ENCODE peak calls at places on chromosome 1, in eight cellular contexts. M, Y, F, Q, P, K, A and O are unnamed samples. For H3K36me3, the result is how much of the 10 kb centered on the place peaks cover.

GRCh38 chr1:30376054-30376453 is 347.3 kb downstream of the MATN1 start:
- DNase-seq in Y (no peak), K (no peak), F (no peak), A (no peak), M (peak), P (no peak), Q (no peak), O (no peak)

GRCh38 chr1:201028473-201028889 is 5.0 kb upstream of the KIF21B start:
- DNase-seq in A (no peak), P (no peak), M (no peak), Y (peak), Q (no peak), F (no peak), K (no peak), O (no peak)

GRCh38 chr1:165353731-165354671 is 2.5 kb downstream of the LMX1A start:
- DNase-seq in K (no peak), A (no peak), Q (no peak), P (no peak), Y (no peak), F (no peak), M (no peak), O (peak)

GRCh38 chr1:247857069-247857985 is at the start of gene TRIM58:
- DNase-seq in P (no peak), A (no peak), M (no peak), K (no peak), Q (no peak), Y (no peak), F (peak), O (no peak)

GRCh38 chr1:91851130-91852010 is 34.6 kb downstream of the TGFBR3 start:
- DNase-seq in M (no peak), Q (no peak), A (peak), Y (peak), F (peak), P (peak), K (peak), O (peak)

GRCh38 chr1:232876506-232877360 is 71.5 kb downstream of the MAP10 start:
- DNase-seq in K (no peak), Q (no peak), M (no peak), Y (no peak), F (no peak), A (no peak), P (no peak), O (peak)

GRCh38 chr1:231421616-231421970 is 494 bp downstream of the EGLN1 start:
- DNase-seq in Q (no peak), A (no peak), K (peak), M (no peak), F (no peak), P (peak), Y (peak), O (no peak)

GRCh38 chr1:234987415-234988159 is 141.1 kb downstream of the TOMM20 start:
- DNase-seq in F (peak), P (peak), Y (peak), M (no peak), A (peak), K (peak), Q (no peak), O (peak)

GRCh38 chr1:178037510-178038253 is 56.2 kb upstream of the RASAL2 start:
- DNase-seq in P (peak), Y (peak), K (peak), F (peak), A (peak), Q (peak), M (no peak), O (no peak)

GRCh38 chr1:189804352-189804751 is 673.3 kb downstream of the BRINP3 start:
- DNase-seq in A (no peak), Y (no peak), M (no peak), Q (no peak), K (no peak), F (no peak), P (no peak), O (no peak)

GRCh38 chr1:115833806-115834205 is 7.1 kb downstream of the NHLH2 start:
- DNase-seq in Q (no peak), Y (no peak), F (no peak), P (no peak), K (no peak), A (no peak), M (no peak), O (no peak)

GRCh38 chr1:8712413-8713229 is 104.8 kb downstream of the RERE start:
- DNase-seq in Q (no peak), Y (no peak), K (no peak), M (no peak), A (no peak), F (no peak), P (peak), O (no peak)

GRCh38 chr1:183543619-183544204 is 46.5 kb downstream of the NCF2 start:
- DNase-seq in M (no peak), Q (peak), A (no peak), P (peak), Y (peak), F (no peak), K (no peak), O (no peak)

GRCh38 chr1:119372493-119373086 is 4.0 kb downstream of the HAO2 start:
- DNase-seq in F (no peak), Q (peak), P (no peak), K (no peak), A (no peak), Y (peak), M (no peak), O (no peak)

GRCh38 chr1:167924102-167924501 is 10.2 kb upstream of the ADCY10 start:
- DNase-seq in Y (no peak), K (no peak), Q (no peak), F (no peak), P (no peak), A (no peak), M (no peak), O (no peak)

GRCh38 chr1:245688536-245689453 is 534.0 kb downstream of the KIF26B start:
- DNase-seq in K (no peak), P (no peak), F (no peak), Y (no peak), Q (no peak), A (no peak), M (no peak), O (no peak)

GRCh38 chr1:26697978-26698849 is 2.4 kb downstream of the ARID1A start:
- DNase-seq in A (peak), F (peak), M (no peak), P (peak), Q (peak), Y (peak), K (peak), O (no peak)

GRCh38 chr1:232012773-232013386 is 386.3 kb downstream of the DISC1 start:
- DNase-seq in Y (peak), K (peak), A (peak), F (no peak), M (no peak), P (peak), Q (no peak), O (no peak)

GRCh38 chr1:83512371-83513004 is 486.4 kb downstream of the TTLL7 start:
- DNase-seq in F (no peak), K (no peak), Y (no peak), M (no peak), Q (no peak), P (no peak), A (no peak), O (no peak)

GRCh38 chr1:60589046-60589748 is 493.2 kb upstream of the NFIA start:
- DNase-seq in A (no peak), M (no peak), P (no peak), Y (no peak), Q (no peak), F (no peak), K (no peak), O (no peak)

GRCh38 chr1:171355727-171356126 is 41.7 kb downstream of the FMO4 start:
- DNase-seq in P (no peak), M (no peak), A (no peak), Y (no peak), F (no peak), Q (no peak), K (no peak), O (no peak)

GRCh38 chr1:230713915-230714764 is at the start of gene AGT:
- DNase-seq in A (peak), M (no peak), K (peak), F (peak), Y (peak), P (peak), Q (no peak), O (no peak)

GRCh38 chr1:55078470-55078869 is 39.1 kb downstream of the PCSK9 start:
- DNase-seq in K (no peak), Q (no peak), P (no peak), Y (no peak), F (no peak), A (no peak), M (no peak), O (no peak)

GRCh38 chr1:229886636-229887035 is 180.4 kb upstream of the GALNT2 start:
- DNase-seq in K (no peak), Y (no peak), P (no peak), A (no peak), F (no peak), Q (no peak), M (peak), O (peak)

GRCh38 chr1:211695135-211695816 is 19.9 kb upstream of the NEK2 start:
- DNase-seq in Q (no peak), M (no peak), Y (no peak), F (no peak), P (no peak), A (no peak), K (no peak), O (no peak)

GRCh38 chr1:211697356-211697755 is 21.9 kb upstream of the NEK2 start:
- DNase-seq in Q (no peak), F (no peak), K (no peak), P (no peak), M (no peak), Y (no peak), A (no peak), O (no peak)

GRCh38 chr1:211701733-211702132 is 26.3 kb upstream of the NEK2 start:
- DNase-seq in Y (no peak), M (no peak), K (no peak), Q (no peak), P (no peak), A (no peak), F (no peak), O (no peak)

GRCh38 chr1:211699059-211699458 is 23.6 kb upstream of the NEK2 start:
- DNase-seq in A (no peak), M (no peak), Y (no peak), F (no peak), P (no peak), Q (no peak), K (no peak), O (no peak)

DNA sequence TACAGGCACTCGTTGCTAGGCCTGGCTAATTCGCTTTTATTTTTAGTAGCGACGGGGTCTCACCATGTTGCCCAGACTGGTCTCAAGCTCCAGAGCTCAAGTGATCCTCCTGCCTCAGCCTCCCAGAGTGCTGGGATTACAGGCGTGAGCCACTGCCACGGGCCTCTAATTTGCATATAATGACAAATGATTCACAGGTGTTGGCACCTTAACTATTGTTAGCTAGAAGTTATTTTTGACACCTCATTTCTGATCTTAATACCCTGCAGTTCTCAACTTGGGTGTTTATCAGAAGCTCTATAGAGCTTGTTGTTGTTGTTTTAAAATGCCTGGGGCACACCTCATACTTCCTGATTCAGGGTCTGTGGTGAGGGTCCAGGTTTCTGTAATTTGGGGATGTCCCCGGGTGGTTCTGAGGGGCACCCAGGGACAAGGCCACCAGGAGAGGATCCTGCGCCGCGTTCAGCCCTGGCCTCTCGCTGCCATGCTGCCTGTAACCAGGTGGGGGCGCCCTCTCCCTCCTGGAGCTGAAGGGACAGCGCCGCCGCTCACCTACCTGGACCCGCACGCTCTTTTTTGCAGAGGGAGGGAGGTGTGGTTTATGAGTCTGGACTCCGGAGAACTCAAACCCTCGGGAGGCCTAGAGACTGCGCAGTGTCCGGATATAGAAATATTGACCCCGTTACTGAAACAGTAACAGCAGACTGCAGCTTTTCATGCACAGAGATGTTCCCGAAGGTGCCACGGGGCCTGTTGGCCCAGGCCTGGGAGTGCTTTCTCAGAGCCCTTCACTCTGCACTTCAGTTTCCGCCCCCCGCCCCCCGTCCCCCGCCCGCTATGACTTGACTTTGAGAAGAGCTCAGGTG is 23.0 kb upstream of the NEK2 start:
- DNase-seq in P (peak), F (peak), M (peak), K (peak), A (peak), Q (peak), Y (peak), O (no peak)
- H3K4me3 ChIP-seq in P (no peak), F (peak), M (no peak), K (no peak), A (peak), Q (peak), Y (no peak), O (peak)

GRCh38 chr1:17018849-17019248 is 7.1 kb upstream of the ATP13A2 start:
- DNase-seq in M (no peak), Q (no peak), P (no peak), Y (no peak), K (no peak), F (no peak), A (no peak), O (no peak)
- H3K36me3 ChIP-seq in M (under half), Q (under half), P (under half), Y (under half), K (under half), F (half or more), A (under half), O (half or more)

GRCh38 chr1:202858789-202859414 is 30.0 kb downstream of the RABIF start:
- DNase-seq in Q (no peak), A (no peak), K (peak), Y (no peak), M (peak), P (no peak), F (no peak), O (no peak)

GRCh38 chr1:202858306-202858705 is 30.6 kb downstream of the RABIF start:
- DNase-seq in A (no peak), P (peak), Q (no peak), F (peak), M (peak), K (peak), Y (peak), O (no peak)

GRCh38 chr1:202860744-202861419 is 28.1 kb downstream of the RABIF start:
- DNase-seq in M (no peak), P (peak), Q (peak), A (peak), K (peak), F (no peak), Y (peak), O (no peak)

GRCh38 chr1:202862672-202863560 is 26.0 kb downstream of the RABIF start:
- DNase-seq in A (no peak), F (no peak), Q (no peak), P (no peak), Y (no peak), K (no peak), M (no peak), O (no peak)

GRCh38 chr1:202861420-202862121 is 27.4 kb downstream of the RABIF start:
- DNase-seq in F (peak), Y (peak), P (peak), K (peak), M (peak), A (peak), Q (peak), O (peak)
- TF ChIP-seq POLR2A in F (no peak), Y (no peak), P (no peak), K (peak), M (peak), A (no peak), Q (peak), O (no peak)

GRCh38 chr1:153542956-153543737 is 2.4 kb upstream of the S100A5 start:
- DNase-seq in F (no peak), P (no peak), Y (no peak), Q (no peak), A (no peak), K (peak), M (no peak), O (no peak)
- H3K4me3 ChIP-seq in F (peak), P (no peak), Y (no peak), Q (no peak), A (peak), K (no peak), M (no peak), O (peak)

DNA sequence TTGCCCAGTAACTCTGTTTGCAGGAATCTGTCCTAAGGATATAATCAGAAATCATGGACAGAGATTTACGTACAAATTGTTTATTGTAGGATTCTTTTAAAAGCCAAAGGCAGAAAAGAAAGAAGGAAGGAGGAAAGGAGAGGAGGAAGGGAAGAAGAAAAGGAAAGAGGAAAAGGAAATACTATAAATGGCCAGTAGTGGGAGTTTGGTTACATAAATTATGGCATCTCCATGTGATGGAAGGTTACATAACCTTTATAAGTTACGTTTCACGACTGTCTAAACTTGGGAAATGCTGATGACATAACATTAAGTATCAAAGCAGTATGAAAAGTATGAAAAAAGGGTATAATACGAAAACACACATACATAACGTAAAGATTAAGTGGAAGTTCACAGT is 39.0 kb downstream of the SMYD2 start:
- DNase-seq in F (no peak), P (no peak), Y (no peak), K (no peak), Q (no peak), M (no peak), A (no peak), O (no peak)
- H3K36me3 ChIP-seq in F (under half), P (under half), Y (under half), K (under half), Q (under half), M (under half), A (under half), O (half or more)

GRCh38 chr1:147599362-147600118 is 58.2 kb downstream of the BCL9 start:
- DNase-seq in K (peak), P (peak), Q (peak), Y (peak), F (peak), M (peak), A (peak), O (peak)
- TF ChIP-seq POLR2A in K (peak), P (peak), Q (no peak), Y (peak), F (no peak), M (peak), A (peak), O (peak)

DNA sequence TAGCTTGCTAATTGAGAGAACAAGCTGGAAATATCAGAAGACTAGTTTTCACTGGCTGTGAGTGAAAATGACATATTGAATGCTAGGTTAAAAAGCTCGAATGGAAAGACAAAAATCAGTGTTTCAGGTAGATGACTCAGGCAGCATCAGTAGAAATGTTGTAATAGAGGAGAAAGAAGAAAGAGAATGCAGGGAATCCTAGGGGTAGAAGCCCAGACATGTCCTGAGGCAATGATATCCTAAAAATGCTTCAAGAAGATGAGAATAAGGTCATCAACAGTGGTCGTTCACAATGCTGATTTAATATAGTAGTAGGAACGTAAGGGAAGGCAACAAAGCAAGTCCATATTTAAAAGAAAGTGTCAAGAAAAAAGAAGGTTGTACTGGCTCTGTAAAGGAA is 96.7 kb upstream of the HP1BP3 start:
- DNase-seq in Y (no peak), M (no peak), Q (no peak), K (no peak), F (no peak), P (peak), A (no peak), O (no peak)
- H3K4me3 ChIP-seq in Y (no peak), M (no peak), Q (no peak), K (no peak), F (no peak), P (no peak), A (no peak), O (no peak)

GRCh38 chr1:195584870-195585624 is 1023.2 kb downstream of the KCNT2 start:
- DNase-seq in F (no peak), A (no peak), Y (no peak), P (peak), Q (peak), K (no peak), M (no peak), O (no peak)
- H3K36me3 ChIP-seq in F (under half), A (under half), Y (under half), P (under half), Q (under half), K (under half), M (under half), O (under half)